ENCODE peak calls at places on chromosomes 3 and 15, in seven cellular contexts. X is neural crest cell, S is AG04449, D is lung, J is K562, Q is OCI-LY7, P is breast epithelium. F is an unnamed sample.

GRCh38 chr3:170037463-170038433 is at the start of gene GPR160:
- DNase-seq in Q (peak), P (peak), X (peak), D (peak), S (no peak), J (peak), F (peak)

GRCh38 chr15:28264166-28264565 is 57.8 kb downstream of the HERC2 start:
- DNase-seq in D (no peak), P (no peak), Q (no peak), S (no peak), J (no peak), X (no peak), F (no peak)

GRCh38 chr3:107775958-107776357 is 253.2 kb downstream of the BBX start:
- DNase-seq in Q (no peak), D (no peak), P (no peak), X (no peak), J (no peak), S (no peak), F (no peak)

GRCh38 chr3:105527949-105528348 is 161.2 kb downstream of the ALCAM start:
- DNase-seq in D (no peak), S (no peak), J (no peak), P (no peak), X (no peak), Q (no peak), F (no peak)

GRCh38 chr3:158094235-158094916 is 11.8 kb downstream of the SHOX2 start:
- DNase-seq in P (no peak), J (no peak), Q (no peak), D (no peak), S (no peak), X (peak), F (peak)

GRCh38 chr3:118559286-118559685 is 475.4 kb downstream of the IGSF11 start:
- DNase-seq in X (no peak), J (no peak), D (no peak), S (no peak), Q (no peak), P (no peak), F (no peak)

GRCh38 chr3:114454592-114455251 is 160.9 kb downstream of the TIGIT start:
- DNase-seq in S (no peak), D (no peak), P (no peak), Q (peak), J (no peak), X (peak), F (no peak)

GRCh38 chr3:30185872-30186271 is 420.5 kb upstream of the TGFBR2 start:
- DNase-seq in D (no peak), S (no peak), X (no peak), P (no peak), Q (no peak), J (no peak), F (no peak)

GRCh38 chr3:171266034-171266805 is 194.0 kb downstream of the TNIK start:
- DNase-seq in Q (no peak), X (no peak), J (no peak), D (no peak), S (no peak), P (no peak), F (no peak)

GRCh38 chr3:46897829-46898320 is 20.4 kb downstream of the PTH1R start:
- DNase-seq in X (no peak), S (no peak), Q (no peak), J (peak), P (no peak), D (no peak), F (no peak)
- TF ChIP-seq CTCF in X (no peak), S (no peak), Q (no peak), J (peak), P (no peak), D (no peak), F (no peak)

GRCh38 chr3:152353578-152353977 is 84.8 kb downstream of the MBNL1 start:
- DNase-seq in X (no peak), D (no peak), J (no peak), P (no peak), Q (no peak), S (no peak), F (no peak)
- TF ChIP-seq CTCF in X (no peak), D (no peak), J (no peak), P (no peak), Q (no peak), S (no peak), F (no peak)

DNA sequence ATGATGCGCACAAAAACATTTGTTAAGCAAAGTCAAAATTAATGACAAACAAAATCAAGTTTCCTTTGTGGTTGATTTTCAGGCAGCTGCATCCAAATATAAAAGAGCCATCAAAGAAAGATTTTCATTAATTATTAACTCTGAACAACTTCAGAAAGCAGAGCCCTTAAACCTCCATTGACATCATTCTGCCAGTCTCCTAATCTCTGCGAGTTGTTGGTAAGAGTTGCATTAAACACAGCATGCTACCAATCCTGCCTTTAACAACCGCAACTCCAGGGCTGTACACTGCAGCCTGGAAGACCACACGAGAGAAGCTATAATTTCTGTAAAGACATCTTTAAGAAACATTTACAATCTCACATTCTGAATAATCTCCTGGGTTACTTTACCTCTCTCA is 204.6 kb downstream of the NR2F2 start:
- DNase-seq in P (no peak), Q (no peak), X (no peak), D (no peak), S (no peak), J (no peak), F (no peak)
- TF ChIP-seq CTCF in P (no peak), Q (no peak), X (no peak), D (no peak), S (no peak), J (no peak), F (no peak)

DNA sequence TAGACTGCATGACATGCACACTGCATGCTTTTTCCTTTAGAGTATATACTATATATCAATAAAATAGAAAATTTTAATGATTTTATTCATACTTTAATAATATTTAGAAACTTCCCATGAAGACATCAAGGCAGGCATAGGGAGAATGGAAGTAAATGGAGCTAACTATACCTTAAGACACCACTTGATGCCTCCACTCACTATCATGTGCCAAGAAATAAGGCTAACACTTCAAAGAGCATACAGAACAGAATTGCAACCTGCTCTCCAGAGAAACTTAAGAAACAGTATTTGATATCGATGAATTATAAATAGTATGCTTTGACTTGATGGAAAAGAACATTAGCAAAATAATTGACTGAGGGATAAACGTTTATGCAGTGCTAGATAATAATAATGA is 192.6 kb upstream of the MBNL1 start:
- DNase-seq in P (no peak), J (no peak), X (no peak), D (no peak), Q (no peak), S (no peak), F (no peak)
- TF ChIP-seq CTCF in P (no peak), J (no peak), X (no peak), D (no peak), Q (no peak), S (peak), F (no peak)

DNA sequence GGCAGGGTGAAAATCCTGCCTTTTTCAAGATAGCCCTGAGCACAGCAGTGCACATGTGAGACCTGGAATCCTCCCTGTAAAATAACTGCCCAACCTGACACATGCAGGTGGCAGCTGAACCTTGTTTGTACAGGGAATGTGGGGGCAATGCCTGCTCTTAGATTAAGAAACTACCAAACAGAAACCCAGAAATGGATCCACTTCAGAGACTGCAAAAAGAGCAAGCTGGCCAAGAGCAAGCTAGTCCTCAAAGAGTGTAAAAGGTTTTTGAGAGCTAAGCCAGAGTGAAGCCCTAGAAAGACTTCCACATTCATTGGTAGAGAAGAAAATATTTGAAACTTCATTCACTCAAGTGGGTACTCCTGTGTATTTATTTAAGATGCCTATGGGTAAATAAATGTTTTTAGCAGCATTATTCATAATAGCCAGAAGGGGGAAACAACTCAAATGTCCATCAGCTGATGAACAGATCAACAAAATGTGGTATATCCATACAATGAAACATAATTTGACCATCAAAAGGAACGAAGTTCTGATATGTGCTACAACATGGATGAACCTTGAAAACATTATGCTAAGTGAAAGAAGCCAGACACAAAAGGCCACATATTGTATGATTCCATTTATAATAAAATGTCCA is 96.0 kb upstream of the TSC22D2 start:
- DNase-seq in J (no peak), X (no peak), Q (no peak), P (no peak), S (no peak), D (peak), F (no peak)
- TF ChIP-seq CTCF in J (no peak), X (peak), Q (no peak), P (no peak), S (no peak), D (no peak), F (no peak)

GRCh38 chr3:129628169-129628522 is 21.7 kb upstream of the PLXND1 start:
- DNase-seq in Q (no peak), D (no peak), X (no peak), P (no peak), S (no peak), J (no peak), F (no peak)
- TF ChIP-seq CTCF in Q (peak), D (no peak), X (no peak), P (no peak), S (no peak), J (no peak), F (peak)

DNA sequence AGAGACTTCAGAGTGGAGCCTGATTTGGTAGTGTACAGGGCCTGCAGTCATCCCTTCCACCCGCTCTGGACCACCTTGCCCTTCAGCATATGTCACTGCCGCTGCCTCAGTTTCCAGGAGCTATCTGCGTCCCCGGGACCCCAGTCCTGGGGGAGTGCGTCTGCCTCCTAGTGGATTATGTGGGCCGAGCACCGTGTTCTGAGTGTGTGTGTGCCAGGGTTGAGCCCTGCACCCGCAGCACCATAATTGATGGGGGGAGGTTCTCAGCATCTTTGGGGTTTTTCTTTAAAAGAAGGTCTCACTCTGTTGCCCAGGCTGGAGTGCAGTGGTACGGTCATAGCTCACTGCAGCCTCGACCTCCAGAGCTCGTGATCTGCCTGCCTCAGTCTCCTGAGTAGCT is 33.6 kb downstream of the CD276 start:
- DNase-seq in J (no peak), X (no peak), Q (no peak), P (no peak), D (no peak), S (no peak), F (no peak)
- TF ChIP-seq CTCF in J (peak), X (peak), Q (peak), P (no peak), D (no peak), S (no peak), F (peak)

F was measured in endothelial cell.